ENCODE peak calls at places on chromosomes 6 and 20, in four cellular contexts. L is fibroblast of pulmonary artery, R is PC-9, J is ascending aorta. P is an unnamed sample.

GRCh38 chr6:117449549-117450439 is 24.1 kb upstream of the ROS1 start:
- DNase-seq in L (peak; percentile 91), R (peak; percentile 70), J (peak; percentile 76), P (peak; percentile 90)

GRCh38 chr6:56448056-56448455 is 194.6 kb downstream of the DST start:
- DNase-seq in L (no peak), R (no peak), J (no peak), P (peak; percentile 29)

GRCh38 chr6:142692942-142693341 is 252.0 kb downstream of the HIVEP2 start:
- DNase-seq in L (peak; percentile 92), R (peak; percentile 37), J (peak; percentile 88), P (peak; percentile 90)

GRCh38 chr6:24673625-24674024 is 6.7 kb downstream of the ACOT13 start:
- DNase-seq in L (no peak), R (no peak), J (no peak), P (no peak)

GRCh38 chr20:18672826-18673225 is 85.0 kb downstream of the DTD1 start:
- DNase-seq in L (no peak), R (no peak), J (no peak), P (no peak)

GRCh38 chr20:16701296-16701695 is 28.5 kb upstream of the SNRPB2 start:
- DNase-seq in L (peak; percentile 1), R (no peak), J (no peak), P (peak; percentile 18)

GRCh38 chr6:37979392-37980221 is 160.1 kb downstream of the ZFAND3 start:
- DNase-seq in L (no peak), R (no peak), J (no peak), P (no peak)

GRCh38 chr6:85418059-85418458 is 31.8 kb upstream of the NT5E start:
- DNase-seq in L (peak; percentile 72), R (no peak), J (no peak), P (peak; percentile 58)

GRCh38 chr6:353642-354614 is 37.6 kb upstream of the IRF4 start:
- DNase-seq in L (no peak), R (no peak), J (no peak), P (no peak)

GRCh38 chr20:48096957-48097890 is 311.9 kb upstream of the SULF2 start:
- DNase-seq in L (no peak), R (no peak), J (no peak), P (no peak)

GRCh38 chr6:134602123-134602522 is 284.2 kb upstream of the SGK1 start:
- DNase-seq in L (no peak), R (no peak), J (no peak), P (no peak)

GRCh38 chr6:93580441-93580840 is 161.1 kb upstream of the EPHA7 start:
- DNase-seq in L (no peak), R (no peak), J (no peak), P (no peak)

GRCh38 chr6:161367472-161367871 is 93.6 kb upstream of the AGPAT4 start:
- DNase-seq in L (no peak), R (no peak), J (no peak), P (no peak)

DNA sequence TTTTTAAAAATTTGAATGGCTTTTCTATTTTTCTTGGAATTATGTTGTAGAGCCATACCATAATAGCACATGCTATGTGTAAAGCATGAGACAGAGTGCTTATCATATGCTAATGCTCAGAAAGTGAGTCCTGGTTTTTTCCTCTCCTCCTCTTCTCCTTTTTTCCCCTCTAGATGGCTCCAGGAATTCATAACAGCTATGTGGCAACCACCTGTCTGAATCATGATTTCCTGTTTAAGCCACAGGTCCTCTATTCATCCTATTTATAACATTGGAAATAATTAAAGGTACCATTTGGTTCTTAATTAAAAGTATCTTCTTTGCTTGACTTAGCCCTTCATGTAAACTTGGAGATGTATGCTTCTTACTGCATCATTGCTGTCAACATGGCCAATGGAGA is 260.0 kb upstream of the MAP3K7 start:
- DNase-seq in L (no peak), R (no peak), J (no peak), P (no peak)
- TF ChIP-seq CTCF in L (no peak), R (no peak), J (no peak), P (no peak)

GRCh38 chr6:170293411-170293844 is 2.5 kb upstream of the DLL1 start:
- DNase-seq in L (no peak), R (no peak), J (peak; percentile 42), P (no peak)
- H3K4me3 ChIP-seq in L (no peak overlapping the region), R (no peak overlapping the region), J (peak overlapping the region; percentile 85), P (no peak overlapping the region)

DNA sequence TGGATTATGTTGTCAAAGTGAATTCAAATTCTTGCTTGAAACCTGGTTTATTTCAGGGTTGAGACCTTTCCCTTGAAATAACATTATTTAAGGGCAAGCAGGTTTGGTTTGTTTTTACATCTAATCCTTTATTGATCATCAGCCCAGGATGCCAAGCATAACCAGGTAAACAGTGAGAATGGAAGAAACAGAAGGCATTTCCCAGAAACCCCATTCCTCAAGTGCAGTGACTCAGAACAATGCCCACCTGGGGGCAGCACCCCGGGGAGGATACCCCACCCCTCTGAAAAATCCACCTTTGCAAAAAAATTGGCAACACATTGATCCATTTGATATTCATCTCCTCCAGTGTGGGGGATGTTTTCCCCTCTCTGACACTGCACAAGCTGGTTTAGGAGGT is 32.5 kb downstream of the POFUT1 start:
- DNase-seq in L (no peak), R (peak; percentile 61), J (no peak), P (no peak)
- TF ChIP-seq CTCF in L (no peak), R (no peak), J (no peak), P (peak; percentile 16)

GRCh38 chr20:10221022-10221421 is 2.4 kb downstream of the SNAP25 start:
- DNase-seq in L (no peak), R (no peak), J (no peak), P (no peak)

GRCh38 chr20:10217517-10218410 is 866 bp upstream of the SNAP25 start:
- DNase-seq in L (peak; percentile 90), R (no peak), J (peak; percentile 90), P (peak; percentile 98)

GRCh38 chr20:10219993-10220750 is 1.5 kb downstream of the SNAP25 start:
- DNase-seq in L (no peak), R (no peak), J (no peak), P (no peak)

GRCh38 chr20:10219452-10219791 is 792 bp downstream of the SNAP25 start:
- DNase-seq in L (peak; percentile 63), R (no peak), J (peak; percentile 84), P (peak; percentile 71)

DNA sequence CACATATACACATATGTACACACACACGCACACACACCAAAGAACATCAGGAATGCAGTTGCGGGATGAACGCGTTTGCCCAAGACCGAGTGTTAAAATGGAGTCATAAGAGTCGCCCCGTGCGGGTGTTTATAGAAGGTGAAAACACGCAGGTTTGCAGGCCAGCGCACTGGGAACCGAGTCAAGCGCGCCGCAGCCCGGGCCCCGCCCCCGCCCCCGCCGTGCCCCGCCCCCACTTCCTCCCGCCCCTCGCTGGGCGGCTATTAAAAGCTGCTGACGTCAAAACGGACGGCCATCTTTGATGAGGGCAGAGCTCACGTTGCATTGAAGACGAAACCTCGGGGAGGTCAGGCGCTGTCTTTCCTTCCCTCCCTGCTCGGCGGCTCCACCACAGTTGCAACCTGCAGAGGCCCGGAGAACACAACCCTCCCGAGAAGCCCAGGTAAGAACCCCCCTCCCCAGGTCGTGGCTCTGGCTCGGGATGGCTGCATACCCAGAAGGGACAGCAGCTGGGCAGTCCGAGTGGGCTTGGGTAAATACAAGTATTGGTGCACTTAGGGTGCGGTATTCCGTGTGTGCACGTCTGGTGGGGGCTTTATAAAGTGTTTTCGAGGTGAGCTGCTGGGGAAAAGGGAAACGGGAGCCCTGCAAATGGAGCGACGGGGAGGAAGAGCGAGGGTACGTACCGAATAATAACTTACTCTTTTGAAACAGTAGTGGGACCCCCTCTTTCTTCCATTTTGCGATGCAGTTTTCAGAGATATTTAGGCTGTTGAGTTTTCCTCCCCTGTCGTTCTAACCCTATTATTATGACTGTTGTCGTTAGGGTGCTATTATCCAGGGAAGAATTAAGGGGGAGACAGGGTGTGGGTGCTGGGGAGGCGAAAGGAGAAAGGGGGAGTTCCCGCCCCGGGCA is at the start of gene SNAP25:
- DNase-seq in L (peak; percentile 87), R (no peak), J (peak; percentile 87), P (peak; percentile 94)
- H3K4me3 ChIP-seq in L (peak within 1 kb of the TSS; percentile 47), R (no peak within 1 kb of the TSS), J (peak within 1 kb of the TSS; percentile 72), P (peak within 1 kb of the TSS; percentile 65)

DNA sequence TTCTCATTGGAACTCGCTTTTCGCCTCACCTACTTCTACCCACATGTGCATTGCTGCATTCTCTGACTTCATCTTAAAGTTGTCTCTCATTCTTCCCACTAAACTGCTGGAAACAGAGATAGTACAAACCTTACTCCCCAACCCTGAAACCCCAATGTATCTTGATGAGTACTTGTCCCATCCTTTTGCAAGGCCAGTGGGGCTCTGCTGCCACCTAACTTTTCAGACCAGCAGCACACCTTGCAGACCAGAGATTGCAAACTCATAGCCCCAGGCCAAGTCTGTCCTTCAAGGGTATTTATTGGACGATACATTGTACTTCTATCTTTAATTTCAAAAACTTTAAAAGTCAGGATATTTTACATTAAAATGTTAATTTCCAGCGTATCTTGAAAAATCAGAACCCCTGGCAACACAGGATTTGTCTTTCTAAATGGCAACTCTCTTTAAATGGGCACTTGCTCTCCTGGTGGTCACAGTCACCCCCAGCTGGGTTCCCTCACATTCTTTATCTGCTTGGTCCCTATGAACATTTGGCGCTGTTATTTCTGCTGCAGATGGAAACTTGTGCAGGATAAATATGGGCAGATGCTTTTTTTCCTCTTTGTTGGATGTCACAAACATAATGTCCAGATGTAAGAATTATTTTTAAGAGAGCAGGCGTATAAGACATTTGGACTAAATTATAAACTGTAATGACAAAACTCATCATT is 83.9 kb downstream of the SOD2 start:
- DNase-seq in L (peak; percentile 45), R (no peak), J (no peak), P (peak; percentile 76)
- TF ChIP-seq CTCF in L (peak; percentile 68), R (peak; percentile 40), J (no peak), P (peak; percentile 93)